ENCODE peak calls at places on chromosomes 12 and 14, in eight cellular contexts. K is IMR-90, I is aorta, U is psoas muscle, D is mammary epithelial cell, L is colonic mucosa, X is neural progenitor cell, S is HCT116. P is an unnamed sample. For H3K27me3 and H3K4me1, the result is how much of the 10 kb centered on the place peaks cover.

GRCh38 chr12:41188058-41188840 is at the start of gene PDZRN4:
- DNase-seq in X (peak), U (peak), K (no peak), S (no peak), I (peak), D (peak), L (no peak), P (no peak)

GRCh38 chr12:49902399-49903350 is 1.0 kb downstream of the FAIM2 start:
- DNase-seq in U (no peak), D (no peak), X (peak), L (no peak), K (no peak), S (no peak), I (peak), P (no peak)

GRCh38 chr14:85479306-85479705 is 50.6 kb upstream of the FLRT2 start:
- DNase-seq in X (no peak), K (no peak), S (no peak), U (no peak), D (no peak), I (no peak), L (no peak), P (no peak)

GRCh38 chr12:15662303-15662980 is 126.7 kb downstream of the EPS8 start:
- DNase-seq in L (no peak), X (no peak), S (peak), U (no peak), I (no peak), D (peak), K (peak), P (no peak)

GRCh38 chr14:24848427-24848826 is 201.5 kb downstream of the STXBP6 start:
- DNase-seq in K (peak), L (no peak), I (no peak), D (peak), U (no peak), X (no peak), S (no peak), P (no peak)

GRCh38 chr12:21823581-21823980 is 49.1 kb upstream of the KCNJ8 start:
- DNase-seq in D (no peak), U (peak), L (no peak), X (no peak), S (no peak), K (no peak), I (peak), P (no peak)

GRCh38 chr12:131044760-131045381 is 91.2 kb downstream of the ADGRD1 start:
- DNase-seq in L (no peak), U (no peak), S (no peak), X (no peak), I (no peak), K (no peak), D (no peak), P (no peak)

GRCh38 chr14:38127784-38128183 is 79.9 kb upstream of the SSTR1 start:
- DNase-seq in I (no peak), U (no peak), S (no peak), L (no peak), X (no peak), D (no peak), K (peak), P (no peak)

GRCh38 chr12:91818236-91819131 is 327.2 kb downstream of the BTG1 start:
- DNase-seq in D (peak), L (no peak), X (peak), I (no peak), K (no peak), S (no peak), U (no peak), P (no peak)

GRCh38 chr14:24063263-24063836 is 8.0 kb upstream of the CPNE6 start:
- DNase-seq in K (no peak), L (no peak), X (no peak), U (no peak), I (no peak), D (no peak), S (no peak), P (no peak)

GRCh38 chr12:89707992-89708792 is 446 bp downstream of the ATP2B1 start:
- DNase-seq in K (peak), L (peak), I (peak), S (no peak), U (peak), D (peak), X (peak), P (peak)

GRCh38 chr14:24032727-24033418 is 18.9 kb upstream of the CARMIL3 start:
- DNase-seq in I (no peak), S (no peak), K (peak), U (no peak), D (peak), L (no peak), X (no peak), P (no peak)

GRCh38 chr14:36524874-36525745 is 5.1 kb upstream of the NKX2-1 start:
- DNase-seq in U (no peak), D (no peak), L (peak), X (peak), K (no peak), S (peak), I (no peak), P (no peak)

GRCh38 chr14:92507174-92507768 is 6.3 kb upstream of the RIN3 start:
- DNase-seq in I (peak), U (no peak), X (no peak), D (peak), S (peak), K (no peak), L (peak), P (no peak)

GRCh38 chr12:121245031-121245430 is 35.1 kb downstream of the P2RX4 start:
- DNase-seq in U (no peak), S (no peak), D (no peak), I (no peak), X (no peak), L (no peak), K (no peak), P (no peak)

GRCh38 chr12:95836185-95836609 is 22.6 kb upstream of the SNRPF start:
- DNase-seq in K (peak), S (no peak), X (no peak), I (no peak), L (no peak), D (peak), U (no peak), P (no peak)

GRCh38 chr12:8948711-8949524 is 527 bp downstream of the M6PR start:
- DNase-seq in K (peak), L (peak), D (peak), I (no peak), S (no peak), U (no peak), X (peak), P (no peak)

GRCh38 chr14:99334277-99334676 is 62.3 kb upstream of the BCL11B start:
- DNase-seq in L (no peak), U (no peak), D (no peak), S (no peak), I (no peak), X (no peak), K (no peak), P (no peak)

GRCh38 chr12:27436029-27436428 is 10.5 kb upstream of the SMCO2 start:
- DNase-seq in L (no peak), U (no peak), S (no peak), X (peak), K (no peak), D (peak), I (no peak), P (no peak)

GRCh38 chr12:76491292-76491691 is 68.3 kb downstream of the OSBPL8 start:
- DNase-seq in X (no peak), I (no peak), S (no peak), L (no peak), U (no peak), D (no peak), K (no peak), P (no peak)

GRCh38 chr12:74105434-74105833 is 432.2 kb upstream of the ATXN7L3B start:
- DNase-seq in K (no peak), I (no peak), U (no peak), X (no peak), S (no peak), D (peak), L (no peak), P (no peak)

GRCh38 chr12:26614217-26614616 is 218.8 kb downstream of the ITPR2 start:
- DNase-seq in L (peak), K (peak), X (peak), D (no peak), S (peak), U (no peak), I (no peak), P (no peak)

GRCh38 chr12:88591343-88591742 is 11.1 kb upstream of the KITLG start:
- DNase-seq in S (no peak), K (peak), I (no peak), U (no peak), X (no peak), D (no peak), L (no peak), P (no peak)

GRCh38 chr12:63420206-63420644 is 248.1 kb downstream of the DPY19L2 start:
- DNase-seq in S (peak), K (peak), L (peak), I (no peak), X (peak), U (no peak), D (peak), P (no peak)

GRCh38 chr12:24447678-24448077 is 498.2 kb upstream of the SOX5 start:
- DNase-seq in U (no peak), D (no peak), L (no peak), K (no peak), X (no peak), I (no peak), S (no peak), P (no peak)

GRCh38 chr12:22339691-22340090 is 5.2 kb upstream of the ST8SIA1 start:
- DNase-seq in S (no peak), K (no peak), X (no peak), U (no peak), D (no peak), L (no peak), I (no peak), P (no peak)

GRCh38 chr14:34179723-34180122 is 228.8 kb upstream of the EGLN3 start:
- DNase-seq in U (no peak), L (no peak), K (no peak), S (no peak), D (no peak), I (no peak), X (no peak), P (no peak)

GRCh38 chr14:106134901-106135300 is 608.5 kb downstream of the TMEM121 start:
- DNase-seq in S (no peak), D (no peak), X (no peak), L (no peak), U (no peak), I (no peak), K (no peak), P (no peak)

GRCh38 chr12:132747395-132747794 is 14.2 kb downstream of the ANKLE2 start:
- DNase-seq in D (no peak), K (no peak), I (peak), S (no peak), U (no peak), X (no peak), L (no peak), P (no peak)

GRCh38 chr14:54651018-54651351 is 84.1 kb downstream of the SAMD4A start:
- DNase-seq in S (no peak), X (no peak), L (no peak), U (no peak), K (no peak), I (no peak), D (no peak), P (no peak)

GRCh38 chr12:96303656-96304055 is 96.6 kb downstream of the CDK17 start:
- DNase-seq in L (no peak), S (no peak), K (no peak), I (no peak), D (no peak), U (no peak), X (no peak), P (no peak)

GRCh38 chr14:46653031-46653775 is 1.6 kb upstream of the RPL10L start:
- DNase-seq in D (no peak), X (no peak), I (no peak), K (no peak), U (no peak), L (no peak), S (no peak), P (no peak)

GRCh38 chr12:10469701-10470100 is 16.5 kb upstream of the KLRC1 start:
- DNase-seq in K (no peak), S (no peak), U (no peak), D (no peak), L (no peak), I (no peak), X (no peak), P (no peak)

GRCh38 chr14:102693006-102693755 is 84.1 kb upstream of the TRAF3 start:
- DNase-seq in L (no peak), S (no peak), D (no peak), X (peak), U (no peak), I (no peak), K (no peak), P (no peak)

GRCh38 chr12:107163413-107163812 is 70.1 kb upstream of the CRY1 start:
- DNase-seq in K (no peak), U (no peak), S (no peak), D (no peak), I (no peak), L (no peak), X (no peak), P (no peak)

GRCh38 chr12:47817272-47818006 is 2.3 kb downstream of the HDAC7 start:
- DNase-seq in K (no peak), S (no peak), I (peak), L (no peak), D (no peak), U (no peak), X (peak), P (no peak)

GRCh38 chr14:104427126-104427851 is 152.3 kb upstream of the C14orf180 start:
- DNase-seq in U (no peak), X (no peak), L (no peak), K (no peak), D (no peak), S (no peak), I (no peak), P (no peak)

GRCh38 chr12:105235299-105235746 is 651 bp downstream of the APPL2 start:
- DNase-seq in D (peak), I (no peak), X (peak), U (no peak), K (peak), S (no peak), L (no peak), P (no peak)

DNA sequence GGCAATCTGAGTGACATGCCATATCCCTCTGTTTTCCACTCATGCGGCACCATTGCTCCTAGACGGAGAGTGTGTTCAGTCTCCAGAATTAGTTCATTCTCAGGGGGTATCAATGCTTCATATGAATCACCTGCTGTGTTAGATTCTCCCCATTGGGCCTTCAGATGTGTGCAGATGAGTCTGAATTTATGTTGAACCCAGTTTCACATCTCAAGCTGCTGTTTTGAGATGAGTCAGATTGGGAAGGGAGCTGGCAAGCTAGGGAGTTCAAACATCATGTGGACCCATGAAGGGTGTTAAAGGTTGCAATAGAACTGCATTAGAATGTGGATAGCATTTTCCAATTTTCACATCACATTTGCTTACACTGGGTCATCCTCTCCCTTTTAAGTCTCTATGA is 46.9 kb upstream of the KCNA1 start:
- DNase-seq in U (no peak), X (no peak), I (no peak), D (no peak), S (no peak), L (no peak), K (no peak), P (no peak)
- H3K27me3 ChIP-seq in U (under half), X (under half), I (under half), D (under half), S (half or more), L (under half), K (under half), P (under half)

DNA sequence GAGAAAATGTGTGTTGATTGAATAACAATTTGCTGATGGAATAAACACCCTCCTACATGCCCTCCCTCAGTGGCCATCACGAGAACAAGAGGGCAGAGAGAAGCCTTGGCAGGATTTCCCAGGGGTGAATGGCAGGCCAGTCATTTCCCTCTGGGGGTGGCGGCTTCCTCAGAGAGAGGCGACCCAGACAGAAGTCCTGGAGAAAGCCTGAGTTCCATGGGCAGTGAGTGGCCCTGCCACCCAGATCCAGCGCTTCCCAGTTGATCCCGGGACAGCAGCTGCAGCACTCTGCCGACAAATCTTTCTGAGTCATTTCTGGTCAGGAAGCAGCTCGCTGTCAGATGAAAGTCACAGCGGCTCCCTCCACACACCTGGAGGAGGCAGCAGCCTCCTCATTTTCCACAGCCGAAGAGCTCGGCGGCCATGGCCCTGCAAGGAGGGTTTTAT is 123.0 kb downstream of the SCARB1 start:
- DNase-seq in K (peak), U (peak), I (peak), X (no peak), S (peak), D (peak), L (no peak), P (no peak)
- H3K4me1 ChIP-seq in K (under half), U (under half), I (under half), X (under half), S (half or more), D (under half), L (under half), P (under half)

DNA sequence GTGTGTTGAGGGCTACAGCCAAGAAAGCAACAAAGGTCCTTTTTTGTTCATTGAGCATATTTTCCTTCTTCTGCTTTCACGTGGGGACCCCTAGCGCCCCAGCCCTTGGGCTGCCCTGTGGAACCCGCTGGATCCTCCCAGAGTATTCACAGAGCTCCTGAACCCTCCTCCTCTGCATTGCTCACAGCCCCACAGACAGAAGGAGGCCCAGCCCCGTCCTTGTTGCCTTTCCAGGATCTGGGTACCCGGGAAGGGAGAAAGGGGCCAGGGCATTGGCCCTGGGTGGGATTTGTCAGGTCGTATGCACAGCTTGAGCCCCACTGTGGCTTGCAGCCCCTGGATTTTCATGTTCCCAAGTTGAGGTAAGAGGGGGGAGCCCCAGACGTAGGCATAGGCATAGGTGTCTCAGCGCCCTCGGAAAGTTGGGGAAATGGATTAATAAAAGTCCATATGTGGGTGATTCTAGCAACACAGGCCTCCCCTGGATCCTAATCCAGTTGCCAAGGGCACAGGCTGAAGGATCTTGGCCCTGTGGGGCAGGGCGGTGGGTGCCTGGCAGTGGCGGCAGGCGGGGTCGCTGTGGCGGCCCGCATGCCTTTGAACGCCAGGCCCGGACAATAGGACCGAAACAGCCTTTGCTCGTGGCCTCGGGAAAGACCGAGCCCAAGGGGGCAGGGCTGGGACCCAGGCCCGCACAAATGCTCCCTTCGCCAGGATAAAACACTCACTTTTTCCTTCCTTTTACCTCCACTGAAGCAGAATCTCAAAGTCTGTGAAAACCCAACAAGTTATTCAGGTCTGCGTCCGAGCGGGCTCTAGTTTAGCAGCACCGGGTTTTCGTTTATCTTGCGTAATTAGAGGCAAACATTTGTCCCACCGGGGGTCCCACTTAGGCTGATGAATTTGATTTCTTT is 3.0 kb upstream of the HOXC10 start:
- DNase-seq in K (no peak), U (no peak), S (no peak), X (no peak), D (no peak), L (no peak), I (no peak), P (no peak)
- H3K27me3 ChIP-seq in K (half or more), U (under half), S (under half), X (half or more), D (under half), L (half or more), I (under half), P (half or more)

DNA sequence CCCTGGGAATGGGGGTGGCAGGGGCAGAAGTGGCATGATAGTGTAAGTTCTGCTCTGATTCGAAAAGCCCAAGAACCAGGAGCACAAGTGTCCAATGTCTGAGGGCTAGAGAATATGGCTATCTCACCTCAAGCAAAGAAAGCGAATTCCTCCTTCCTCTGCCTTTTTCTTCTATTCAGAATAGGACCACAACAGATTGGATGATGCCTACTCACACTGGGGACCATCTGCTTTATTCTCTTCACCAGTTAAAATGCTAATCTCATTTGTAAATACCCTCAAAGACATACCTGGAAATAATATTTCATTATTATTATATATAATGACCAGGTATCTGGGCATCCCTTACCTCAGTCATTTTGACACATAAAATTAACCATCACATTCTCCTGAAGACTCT is 808.7 kb downstream of the NRXN3 start:
- DNase-seq in K (no peak), S (no peak), D (no peak), I (no peak), L (no peak), X (no peak), U (no peak), P (no peak)
- H3K4me1 ChIP-seq in K (under half), S (under half), D (under half), I (under half), L (under half), X (under half), U (under half), P (under half)

DNA sequence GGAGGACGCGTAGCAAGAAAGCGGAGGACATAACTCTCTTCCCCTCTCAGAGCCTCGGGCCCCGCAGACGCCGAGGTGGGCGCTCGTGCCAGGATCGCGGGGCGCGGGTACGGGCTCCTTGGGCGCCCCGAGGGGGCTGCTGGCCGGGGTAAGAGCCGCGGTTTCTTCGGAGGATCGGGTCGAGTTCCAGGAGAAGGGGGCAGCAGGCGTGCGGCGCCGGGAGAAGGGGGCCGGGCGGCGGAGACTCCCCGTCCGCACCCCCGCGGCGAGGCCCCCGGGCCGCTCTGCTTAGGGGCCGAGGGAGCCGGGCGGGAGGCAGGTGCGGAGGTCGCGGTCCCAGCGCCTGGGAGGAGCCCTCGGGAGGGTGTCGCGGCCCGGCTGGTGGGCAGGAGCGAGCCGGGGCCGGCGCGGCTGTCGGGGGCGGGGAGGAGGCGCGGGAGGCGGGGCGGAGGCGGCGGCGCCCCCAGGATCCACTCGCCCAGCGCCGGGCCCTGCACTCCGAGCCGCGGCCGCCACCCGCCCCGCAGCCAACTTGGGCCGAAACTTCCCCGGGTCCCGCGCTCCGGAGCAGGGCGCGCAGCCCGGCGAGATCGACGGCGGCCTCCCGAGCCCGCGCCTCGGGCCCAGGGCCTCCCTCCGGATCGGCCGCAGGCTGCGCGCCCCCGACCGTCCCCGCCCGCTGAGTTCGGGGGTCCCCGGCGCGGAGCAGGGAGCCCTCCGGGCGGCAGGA is 64.4 kb downstream of the FBXL14 start:
- DNase-seq in U (peak), D (no peak), L (no peak), K (no peak), S (no peak), I (no peak), X (peak), P (peak)
- H3K27me3 ChIP-seq in U (under half), D (under half), L (under half), K (under half), S (under half), I (under half), X (half or more), P (under half)

GRCh38 chr12:6214633-6215032 is 14.4 kb downstream of the CD9 start:
- DNase-seq in I (no peak), S (no peak), K (no peak), U (no peak), L (no peak), D (peak), X (no peak), P (no peak)
- H3K4me1 ChIP-seq in I (under half), S (half or more), K (under half), U (under half), L (under half), D (half or more), X (under half), P (under half)

P was measured in CD8-positive, alpha-beta T cell.